ENCODE peak calls at places on chromosome 16, in four cellular contexts. S is neuronal stem cell, G is H9, F is H1. Y is an unnamed sample.

GRCh38 chr16:86509759-86510464 is 415 bp upstream of the FOXF1 start:
- DNase-seq in S (peak), G (peak), F (no peak), Y (no peak)

GRCh38 chr16:87702325-87702811 is 63.4 kb downstream of the KLHDC4 start:
- DNase-seq in S (no peak), G (peak), F (no peak), Y (no peak)

GRCh38 chr16:53743149-53743566 is 39.2 kb downstream of the FTO start:
- DNase-seq in S (no peak), G (peak), F (no peak), Y (peak)

GRCh38 chr16:69097425-69097824 is 8.0 kb upstream of the HAS3 start:
- DNase-seq in S (no peak), G (no peak), F (no peak), Y (no peak)

GRCh38 chr16:70778901-70779309 is 22.1 kb downstream of the VAC14 start:
- DNase-seq in S (peak), G (peak), F (peak), Y (peak)

GRCh38 chr16:88773812-88774291 is 11.2 kb downstream of the PIEZO1 start:
- DNase-seq in S (no peak), G (no peak), F (no peak), Y (peak)

GRCh38 chr16:75921281-75921680 is 195.0 kb upstream of the CPHXL start:
- DNase-seq in S (no peak), G (peak), F (no peak), Y (no peak)

GRCh38 chr16:85126731-85127662 is 14.7 kb upstream of the CIBAR2 start:
- DNase-seq in S (peak), G (no peak), F (no peak), Y (peak)

GRCh38 chr16:87218281-87219055 is 98.7 kb downstream of the C16orf95 start:
- DNase-seq in S (no peak), G (no peak), F (no peak), Y (no peak)

GRCh38 chr16:30414159-30414558 is 6.8 kb downstream of the ZNF771 start:
- DNase-seq in S (no peak), G (no peak), F (no peak), Y (no peak)

GRCh38 chr16:50368410-50369132 is at the start of gene BRD7:
- DNase-seq in S (peak), G (peak), F (no peak), Y (peak)

GRCh38 chr16:9966569-9967157 is 215.6 kb downstream of the GRIN2A start:
- DNase-seq in S (no peak), G (no peak), F (no peak), Y (no peak)

GRCh38 chr16:67917140-67917851 is 14.4 kb downstream of the CTRL start:
- DNase-seq in S (no peak), G (no peak), F (no peak), Y (no peak)

GRCh38 chr16:30951785-30952184 is 2.9 kb downstream of the ORAI3 start:
- DNase-seq in S (no peak), G (no peak), F (no peak), Y (no peak)

GRCh38 chr16:86554599-86554916 is 477 bp downstream of the MTHFSD start:
- DNase-seq in S (no peak), G (no peak), F (no peak), Y (no peak)

GRCh38 chr16:75482434-75483205 is 12.6 kb downstream of the CHST6 start:
- DNase-seq in S (no peak), G (no peak), F (no peak), Y (no peak)

GRCh38 chr16:48813485-48813884 is 203.5 kb upstream of the N4BP1 start:
- DNase-seq in S (no peak), G (no peak), F (no peak), Y (no peak)

GRCh38 chr16:24771132-24771778 is 41.8 kb downstream of the TNRC6A start:
- DNase-seq in S (no peak), G (no peak), F (no peak), Y (no peak)

GRCh38 chr16:67447508-67448076 is 16.7 kb downstream of the HSD11B2 start:
- DNase-seq in S (no peak), G (peak), F (no peak), Y (peak)

GRCh38 chr16:53449816-53450517 is 15.7 kb downstream of the RBL2 start:
- DNase-seq in S (no peak), G (no peak), F (no peak), Y (no peak)

GRCh38 chr16:46970089-46970488 is 3.4 kb downstream of the DNAJA2 start:
- DNase-seq in S (no peak), G (no peak), F (no peak), Y (no peak)

GRCh38 chr16:49181812-49182211 is 99.8 kb downstream of the CBLN1 start:
- DNase-seq in S (no peak), G (no peak), F (no peak), Y (no peak)

GRCh38 chr16:77191259-77191969 is 424 bp downstream of the MON1B start:
- DNase-seq in S (no peak), G (no peak), F (no peak), Y (no peak)

GRCh38 chr16:87679593-87680271 is 77.4 kb downstream of the JPH3 start:
- DNase-seq in S (no peak), G (no peak), F (no peak), Y (no peak)

GRCh38 chr16:12252616-12253015 is 276.1 kb downstream of the SNX29 start:
- DNase-seq in S (no peak), G (no peak), F (no peak), Y (no peak)

GRCh38 chr16:13245713-13246377 is 344.4 kb downstream of the SHISA9 start:
- DNase-seq in S (no peak), G (no peak), F (no peak), Y (no peak)

GRCh38 chr16:4316732-4317461 is 1.0 kb downstream of the GLIS2 start:
- DNase-seq in S (no peak), G (no peak), F (no peak), Y (no peak)

GRCh38 chr16:4314532-4315184 is 1.2 kb upstream of the GLIS2 start:
- DNase-seq in S (no peak), G (peak), F (no peak), Y (peak)

GRCh38 chr16:4313563-4314531 is 2.0 kb upstream of the GLIS2 start:
- DNase-seq in S (no peak), G (peak), F (no peak), Y (peak)

GRCh38 chr16:4316103-4316731 is 350 bp downstream of the GLIS2 start:
- DNase-seq in S (no peak), G (no peak), F (no peak), Y (no peak)

GRCh38 chr16:4315185-4316102 is at the start of gene GLIS2:
- DNase-seq in S (peak), G (peak), F (no peak), Y (peak)
- H3K18ac ChIP-seq in S (peak), G (peak), F (peak), Y (peak)

GRCh38 chr16:19717781-19718623 is at the start of the genes IQCK and KNOP1:
- DNase-seq in S (peak), G (peak), F (peak), Y (peak)

GRCh38 chr16:19717319-19717718 is 708 bp downstream of the KNOP1 start:
- DNase-seq in S (peak), G (no peak), F (no peak), Y (no peak)

GRCh38 chr16:19715566-19715965 is 2.5 kb downstream of the KNOP1 start:
- DNase-seq in S (no peak), G (no peak), F (no peak), Y (no peak)

GRCh38 chr16:19716183-19716582 is 1.8 kb downstream of the KNOP1 start:
- DNase-seq in S (no peak), G (no peak), F (no peak), Y (no peak)

DNA sequence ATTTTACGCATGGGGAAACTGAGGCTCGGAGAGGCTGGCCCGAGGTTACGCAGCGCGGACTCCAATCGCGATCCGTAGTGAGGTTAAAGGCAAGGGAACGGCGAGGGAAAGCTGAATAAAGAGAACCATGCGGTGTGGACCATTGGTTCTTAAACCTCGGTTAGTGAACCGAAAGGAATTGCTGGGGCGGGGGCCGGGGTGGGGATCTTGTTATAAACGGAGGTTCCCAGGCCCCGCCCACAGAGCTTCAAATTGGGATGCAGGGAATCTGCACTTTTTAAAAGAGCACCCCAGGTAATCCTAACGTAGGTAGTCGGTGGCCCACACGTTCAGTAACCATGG is 524 bp downstream of the IQCK start:
- DNase-seq in S (no peak), G (no peak), F (no peak), Y (peak)
- H4K91ac ChIP-seq in S (no peak), G (no peak), F (peak), Y (no peak)

GRCh38 chr16:27404163-27404823 is 2.3 kb downstream of the IL21R start:
- DNase-seq in S (no peak), G (no peak), F (no peak), Y (no peak)

GRCh38 chr16:27403601-27403992 is 1.6 kb downstream of the IL21R start:
- DNase-seq in S (no peak), G (no peak), F (no peak), Y (no peak)

GRCh38 chr16:27401768-27402568 is at the start of gene IL21R:
- DNase-seq in S (no peak), G (no peak), F (no peak), Y (no peak)

GRCh38 chr16:27402569-27402963 is 592 bp downstream of the IL21R start:
- DNase-seq in S (no peak), G (no peak), F (no peak), Y (no peak)

GRCh38 chr16:27402964-27403600 is 1.1 kb downstream of the IL21R start:
- DNase-seq in S (no peak), G (no peak), F (no peak), Y (no peak)
- H2BK120ac ChIP-seq in S (no peak), G (no peak), F (no peak), Y (no peak)

DNA sequence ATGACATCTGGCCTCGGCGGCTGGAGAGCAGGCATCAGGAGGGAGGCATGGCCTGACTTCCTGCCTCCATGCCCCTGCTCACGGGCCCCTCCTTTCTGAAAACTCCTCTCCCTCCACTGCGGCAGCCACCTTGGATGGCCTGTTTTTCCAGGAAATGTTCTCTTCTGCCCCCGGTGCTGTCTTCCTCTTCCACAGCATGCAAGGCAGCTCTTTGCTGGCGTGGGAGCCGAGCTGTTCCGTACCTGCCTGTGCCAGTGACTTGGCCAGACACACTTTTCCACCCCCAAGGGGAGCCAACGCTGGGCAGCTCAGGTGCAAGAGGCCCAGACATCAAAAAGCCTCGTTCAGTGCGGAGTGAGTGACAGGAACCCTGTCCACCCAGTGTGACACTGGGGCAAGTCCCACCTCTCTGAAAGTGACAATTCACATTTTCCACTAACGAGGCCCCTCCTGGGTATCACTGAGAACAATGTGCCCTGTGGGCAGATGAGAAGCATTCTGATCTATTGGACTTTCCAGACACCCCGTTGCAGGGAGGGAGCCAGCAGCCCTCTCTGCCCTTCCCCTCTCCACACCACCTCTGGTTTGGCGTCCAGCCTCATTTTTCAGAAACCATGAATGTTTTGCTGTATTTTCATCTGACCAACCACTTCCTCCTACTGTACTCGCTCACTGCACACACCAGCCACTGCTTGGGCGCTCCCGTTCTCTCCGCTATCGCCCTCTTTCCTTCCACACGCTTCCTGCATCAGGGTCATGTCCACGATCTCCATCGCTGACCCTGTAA is 31.1 kb downstream of the NSMCE1 start:
- DNase-seq in S (no peak), G (no peak), F (no peak), Y (no peak)
- H3K18ac ChIP-seq in S (peak), G (peak), F (no peak), Y (no peak)

GRCh38 chr16:57803413-57803990 is 1.2 kb upstream of the KIFC3 start:
- DNase-seq in S (no peak), G (no peak), F (no peak), Y (no peak)

GRCh38 chr16:57804111-57804837 is 2.0 kb upstream of the KIFC3 start:
- DNase-seq in S (no peak), G (no peak), F (no peak), Y (no peak)

GRCh38 chr16:57802635-57803412 is 533 bp upstream of the KIFC3 start:
- DNase-seq in S (no peak), G (peak), F (no peak), Y (no peak)

GRCh38 chr16:57807252-57807967 is 5.1 kb upstream of the KIFC3 start:
- DNase-seq in S (no peak), G (no peak), F (no peak), Y (no peak)

DNA sequence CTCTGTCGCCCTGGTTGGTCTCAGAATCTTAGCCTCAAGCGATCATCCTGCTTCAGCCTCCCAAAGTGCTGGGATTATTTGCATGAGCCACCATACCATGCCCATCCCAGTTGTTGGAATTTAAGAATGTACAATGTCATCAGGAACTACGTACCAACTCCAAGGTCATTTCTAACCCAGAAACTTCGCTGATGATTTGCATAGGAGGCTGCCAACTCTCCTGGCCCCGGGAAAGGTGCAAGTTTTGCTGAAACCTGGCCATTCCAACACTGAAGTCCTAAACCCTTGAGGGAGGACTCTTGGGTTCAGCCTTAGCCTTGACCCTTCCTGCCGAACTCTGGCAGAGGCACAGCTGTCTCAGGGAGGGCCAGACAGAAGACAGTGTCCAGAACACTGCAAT is 2.9 kb upstream of the KIFC3 start:
- DNase-seq in S (no peak), G (no peak), F (no peak), Y (peak)
- H4K91ac ChIP-seq in S (no peak), G (no peak), F (peak), Y (peak)

GRCh38 chr16:11125936-11126335 is 130.1 kb downstream of the SOCS1 start:
- DNase-seq in S (no peak), G (no peak), F (no peak), Y (no peak)

GRCh38 chr16:11126389-11127072 is 129.5 kb downstream of the SOCS1 start:
- DNase-seq in S (no peak), G (no peak), F (no peak), Y (no peak)

GRCh38 chr16:11128211-11129123 is 127.5 kb downstream of the SOCS1 start:
- DNase-seq in S (no peak), G (peak), F (no peak), Y (no peak)

GRCh38 chr16:11129378-11129781 is 126.6 kb downstream of the SOCS1 start:
- DNase-seq in S (no peak), G (no peak), F (no peak), Y (no peak)

DNA sequence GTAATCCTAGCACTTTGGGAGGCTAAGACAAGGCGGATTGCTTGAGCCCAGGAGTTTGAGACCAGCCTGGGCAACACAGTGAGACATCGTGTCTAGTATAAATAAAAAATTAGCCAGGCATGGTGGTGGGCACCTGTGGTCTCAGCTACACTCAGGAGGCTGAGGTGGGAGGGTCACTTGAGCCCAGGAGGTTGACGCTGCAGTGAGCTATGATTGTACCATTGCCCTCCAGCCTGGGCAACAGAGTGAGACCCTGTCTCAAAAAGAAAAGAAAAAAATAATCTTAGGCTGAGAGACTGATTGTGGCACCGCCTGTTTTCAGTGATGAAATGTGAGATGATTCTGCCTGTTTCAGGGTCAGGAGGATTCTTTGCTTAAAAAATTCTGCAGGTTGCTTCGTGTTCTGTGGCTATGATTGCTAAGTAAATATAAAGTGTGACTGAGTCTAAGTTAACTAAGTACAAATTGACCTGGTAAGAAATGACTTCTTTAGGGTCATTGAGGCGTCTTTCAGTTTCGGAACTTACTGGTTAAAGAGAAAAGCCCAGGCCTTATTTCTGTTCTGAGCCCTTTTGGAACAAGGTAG is 128.3 kb downstream of the SOCS1 start:
- DNase-seq in S (no peak), G (no peak), F (no peak), Y (no peak)
- H2BK120ac ChIP-seq in S (no peak), G (no peak), F (no peak), Y (no peak)

DNA sequence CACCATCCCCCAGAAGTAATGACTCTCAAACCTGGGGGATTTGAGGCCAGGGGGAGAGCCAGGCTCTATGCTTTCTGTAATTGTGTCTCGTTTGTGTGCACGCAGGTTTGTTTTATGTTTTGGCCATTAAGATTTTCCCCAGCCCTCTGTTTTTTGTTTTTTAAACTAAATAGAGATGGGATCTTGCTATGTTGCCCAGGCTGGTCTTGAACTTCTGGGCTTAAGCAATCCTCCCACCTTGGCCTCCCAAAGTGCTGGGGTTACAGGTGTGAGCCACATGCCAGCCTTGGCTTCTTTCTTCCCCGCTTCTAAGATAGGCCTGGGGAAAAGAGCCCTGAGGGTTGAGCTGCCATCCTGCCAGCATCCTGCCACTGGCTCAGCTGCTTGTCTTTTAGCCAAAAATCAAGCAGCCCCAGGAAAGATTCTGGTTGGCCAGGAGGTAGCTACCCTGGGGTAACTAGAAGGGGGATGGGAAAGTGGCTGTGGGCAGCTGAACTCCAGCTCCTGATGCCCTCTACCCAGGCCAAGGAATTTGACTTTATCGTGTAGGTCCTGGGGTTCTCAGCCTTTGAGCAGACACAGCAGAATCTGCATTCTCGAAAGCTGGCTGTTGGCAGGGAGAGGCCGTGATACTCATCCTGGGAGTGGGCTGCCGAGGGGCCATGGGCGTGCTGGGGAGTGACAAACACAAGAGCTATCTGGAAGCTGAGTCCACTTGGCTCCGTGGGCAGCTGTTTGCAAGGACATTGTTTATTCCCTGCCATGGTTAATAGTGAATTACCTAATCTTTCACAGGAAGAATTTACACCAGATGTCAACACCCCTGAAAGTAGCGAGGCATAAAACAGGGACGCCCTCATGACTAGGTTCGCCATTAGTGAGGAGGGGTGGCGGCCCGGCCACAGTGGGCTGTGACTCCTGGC is 18.5 kb downstream of the KDM8 start:
- DNase-seq in S (no peak), G (no peak), F (no peak), Y (no peak)
- H3K18ac ChIP-seq in S (no peak), G (no peak), F (no peak), Y (no peak)

DNA sequence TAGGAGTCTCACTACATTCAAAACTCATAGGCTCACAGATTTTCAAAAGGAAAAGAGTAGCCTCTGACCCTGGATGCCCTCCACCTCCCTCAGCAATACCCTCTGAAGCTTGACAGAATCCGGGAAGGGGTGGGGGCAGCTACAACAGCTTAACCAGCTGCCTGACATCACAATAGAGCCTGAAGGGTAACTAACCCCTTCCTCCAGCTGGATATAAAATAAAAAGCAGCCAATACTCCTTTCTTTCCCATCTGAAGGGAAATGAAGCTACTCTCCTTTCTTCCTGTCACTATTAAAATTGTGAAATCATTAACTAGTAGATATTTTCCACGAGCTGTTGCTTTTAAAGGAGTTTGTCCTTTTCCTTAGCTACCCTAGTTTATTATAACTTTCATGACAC is 24.0 kb downstream of the USP31 start:
- DNase-seq in S (no peak), G (no peak), F (no peak), Y (no peak)
- H4K91ac ChIP-seq in S (no peak), G (no peak), F (no peak), Y (no peak)